ENCODE peak calls at places on chromosomes 12 and 14, in eight cellular contexts. D is psoas muscle; N is transverse colon; W is naive B cell; R is naive thymus-derived CD8-positive, alpha-beta T cell; T is tibial artery; V is epithelial cell of esophagus; H is heart left ventricle. M is an unnamed sample.

GRCh38 chr14:59363545-59364226 is 101.5 kb downstream of the GPR135 start:
- DNase-seq in D (no peak), N (no peak), W (no peak), R (no peak), T (no peak), V (peak; percentile 77), H (no peak), M (peak; percentile 21)

GRCh38 chr12:88529531-88530488 is 50.5 kb downstream of the KITLG start:
- DNase-seq in D (no peak), N (no peak), W (no peak), R (no peak), T (no peak), V (no peak), H (no peak), M (no peak)

GRCh38 chr12:29566441-29566840 is 69.0 kb upstream of the OVCH1 start:
- DNase-seq in D (no peak), N (no peak), W (no peak), R (no peak), T (no peak), V (no peak), H (no peak), M (no peak)

GRCh38 chr12:67042697-67043131 is 226.4 kb upstream of the CAND1 start:
- DNase-seq in D (no peak), N (no peak), W (no peak), R (no peak), T (no peak), V (peak; percentile 60), H (no peak), M (peak; percentile 74)

GRCh38 chr12:75623631-75624118 is 112.3 kb upstream of the KRR1 start:
- DNase-seq in D (no peak), N (no peak), W (no peak), R (no peak), T (no peak), V (peak; percentile 90), H (no peak), M (peak; percentile 52)

GRCh38 chr12:81627336-81628189 is 131.6 kb downstream of the PPFIA2 start:
- DNase-seq in D (no peak), N (no peak), W (no peak), R (no peak), T (no peak), V (peak; percentile 57), H (no peak), M (peak; percentile 57)

GRCh38 chr12:112261559-112261958 is 120.7 kb downstream of the HECTD4 start:
- DNase-seq in D (no peak), N (no peak), W (no peak), R (no peak), T (no peak), V (peak; percentile 12), H (no peak), M (no peak)

GRCh38 chr12:49930515-49931288 is 19.8 kb upstream of the AQP2 start:
- DNase-seq in D (no peak), N (no peak), W (no peak), R (no peak), T (no peak), V (peak; percentile 84), H (no peak), M (peak; percentile 56)

GRCh38 chr12:86727151-86727550 is 471.0 kb upstream of the MGAT4C start:
- DNase-seq in D (no peak), N (no peak), W (no peak), R (no peak), T (no peak), V (peak; percentile 48), H (no peak), M (peak; percentile 15)

GRCh38 chr12:39807043-39807442 is 187.4 kb upstream of the ABCD2 start:
- DNase-seq in D (no peak), N (no peak), W (no peak), R (no peak), T (no peak), V (peak; percentile 2), H (no peak), M (peak; percentile 5)

GRCh38 chr12:8996682-8997405 is 7.5 kb downstream of the KLRG1 start:
- DNase-seq in D (no peak), N (no peak), W (no peak), R (no peak), T (no peak), V (peak; percentile 52), H (no peak), M (peak; percentile 31)